ENCODE peak calls at places on chromosome 15, in eight cellular contexts. One of them, this sample, is unnamed.

GRCh38 chr15:49832421-49832980 is 211.7 kb downstream of the DTWD1 start:
- DNase-seq in HCT116: no peak
- DNase-seq in GM06990: no peak
- DNase-seq in endothelial cell of umbilical vein: no peak
- DNase-seq in suprapubic skin: no peak
- DNase-seq in keratinocyte: no peak
- DNase-seq in esophagus squamous epithelium: no peak
- DNase-seq in SK-N-SH: peak; percentile 5
- DNase-seq in this sample: peak; percentile 38

GRCh38 chr15:73851679-73852078 is 21.7 kb upstream of the TBC1D21 start:
- DNase-seq in HCT116: peak; percentile 22
- DNase-seq in GM06990: no peak
- DNase-seq in endothelial cell of umbilical vein: peak; percentile 34
- DNase-seq in suprapubic skin: no peak
- DNase-seq in keratinocyte: peak; percentile 19
- DNase-seq in esophagus squamous epithelium: no peak
- DNase-seq in SK-N-SH: no peak
- DNase-seq in this sample: peak; percentile 82

GRCh38 chr15:67927501-67928156 is 87.8 kb upstream of the RNU6-1 start:
- DNase-seq in HCT116: no peak
- DNase-seq in GM06990: no peak
- DNase-seq in endothelial cell of umbilical vein: no peak
- DNase-seq in suprapubic skin: no peak
- DNase-seq in keratinocyte: no peak
- DNase-seq in esophagus squamous epithelium: no peak
- DNase-seq in SK-N-SH: no peak
- DNase-seq in this sample: no peak

GRCh38 chr15:31847961-31848360 is 182.4 kb upstream of the CHRNA7 start:
- DNase-seq in HCT116: no peak
- DNase-seq in GM06990: no peak
- DNase-seq in endothelial cell of umbilical vein: no peak
- DNase-seq in suprapubic skin: no peak
- DNase-seq in keratinocyte: no peak
- DNase-seq in esophagus squamous epithelium: no peak
- DNase-seq in SK-N-SH: no peak
- DNase-seq in this sample: no peak

GRCh38 chr15:75307778-75308390 is 25.2 kb downstream of the GOLGA6D start:
- DNase-seq in HCT116: peak; percentile 62
- DNase-seq in GM06990: peak; percentile 15
- DNase-seq in endothelial cell of umbilical vein: peak; percentile 12
- DNase-seq in suprapubic skin: no peak
- DNase-seq in keratinocyte: peak; percentile 17
- DNase-seq in esophagus squamous epithelium: no peak
- DNase-seq in SK-N-SH: peak; percentile 69
- DNase-seq in this sample: peak; percentile 90

GRCh38 chr15:35838422-35839150 is 292.6 kb upstream of the DPH6 start:
- DNase-seq in HCT116: no peak
- DNase-seq in GM06990: no peak
- DNase-seq in endothelial cell of umbilical vein: no peak
- DNase-seq in suprapubic skin: no peak
- DNase-seq in keratinocyte: no peak
- DNase-seq in esophagus squamous epithelium: no peak
- DNase-seq in SK-N-SH: no peak
- DNase-seq in this sample: no peak

GRCh38 chr15:68425428-68426060 is 6.4 kb downstream of the ITGA11 start:
- DNase-seq in HCT116: no peak
- DNase-seq in GM06990: no peak
- DNase-seq in endothelial cell of umbilical vein: no peak
- DNase-seq in suprapubic skin: no peak
- DNase-seq in keratinocyte: no peak
- DNase-seq in esophagus squamous epithelium: no peak
- DNase-seq in SK-N-SH: no peak
- DNase-seq in this sample: no peak

GRCh38 chr15:39191871-39192281 is 389.0 kb upstream of the THBS1 start:
- DNase-seq in HCT116: no peak
- DNase-seq in GM06990: no peak
- DNase-seq in endothelial cell of umbilical vein: no peak
- DNase-seq in suprapubic skin: no peak
- DNase-seq in keratinocyte: no peak
- DNase-seq in esophagus squamous epithelium: no peak
- DNase-seq in SK-N-SH: no peak
- DNase-seq in this sample: no peak

DNA sequence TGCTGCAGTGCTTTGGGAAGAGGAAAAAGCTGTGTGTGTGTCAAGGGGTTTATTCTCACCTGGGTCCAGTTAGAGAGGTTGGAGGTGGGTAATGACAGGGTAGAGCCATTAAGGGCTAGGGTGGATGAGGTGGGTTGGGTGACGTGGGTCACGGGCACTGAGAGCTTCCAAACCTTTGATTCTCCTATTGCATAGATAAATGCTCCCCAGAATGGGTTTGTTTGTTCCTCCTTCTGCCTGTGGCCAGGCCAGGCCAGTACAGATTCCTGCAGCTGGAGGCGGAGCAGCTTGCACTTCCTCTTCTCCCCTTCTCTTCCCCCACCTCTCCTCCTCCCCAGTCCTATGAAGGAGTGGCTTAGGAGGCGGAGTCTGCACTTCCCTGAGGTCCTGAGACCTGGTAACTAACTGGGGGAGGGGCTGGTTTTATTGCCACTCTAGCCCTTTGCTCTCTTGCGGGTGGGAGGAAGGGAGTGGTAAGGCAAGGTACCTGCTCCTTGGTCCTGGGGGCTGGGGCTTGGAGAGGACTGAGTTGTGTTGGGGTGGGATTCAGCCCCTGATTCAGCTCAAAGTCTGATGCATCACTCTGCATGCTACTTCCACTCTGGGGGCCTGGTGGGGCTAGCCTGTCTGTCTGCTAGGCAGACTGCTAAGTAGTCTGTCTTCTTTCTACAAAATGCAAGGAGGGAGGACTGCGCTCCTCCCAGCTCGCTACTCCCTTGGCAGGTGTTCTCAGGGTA is 3.5 kb downstream of the SPINT1 start:
- DNase-seq in HCT116: no peak
- DNase-seq in GM06990: peak; percentile 32
- DNase-seq in endothelial cell of umbilical vein: no peak
- DNase-seq in suprapubic skin: no peak
- DNase-seq in keratinocyte: no peak
- DNase-seq in esophagus squamous epithelium: no peak
- DNase-seq in SK-N-SH: peak; percentile 51
- DNase-seq in this sample: peak; percentile 80
- H3K4me3 ChIP-seq in HCT116: peak overlapping the region; percentile 6
- H3K4me3 ChIP-seq in GM06990: no peak overlapping the region
- H3K4me3 ChIP-seq in endothelial cell of umbilical vein: no peak overlapping the region
- H3K4me3 ChIP-seq in suprapubic skin: peak overlapping the region; percentile 58
- H3K4me3 ChIP-seq in keratinocyte: peak overlapping the region; percentile 79
- H3K4me3 ChIP-seq in esophagus squamous epithelium: peak overlapping the region; percentile 59
- H3K4me3 ChIP-seq in SK-N-SH: no peak overlapping the region
- H3K4me3 ChIP-seq in this sample: no peak overlapping the region

GRCh38 chr15:90483640-90484039 is 46.1 kb upstream of the CRTC3 start:
- DNase-seq in HCT116: no peak
- DNase-seq in GM06990: no peak
- DNase-seq in endothelial cell of umbilical vein: no peak
- DNase-seq in suprapubic skin: no peak
- DNase-seq in keratinocyte: no peak
- DNase-seq in esophagus squamous epithelium: no peak
- DNase-seq in SK-N-SH: no peak
- DNase-seq in this sample: no peak

GRCh38 chr15:90483012-90483307 is 46.8 kb upstream of the CRTC3 start:
- DNase-seq in HCT116: no peak
- DNase-seq in GM06990: no peak
- DNase-seq in endothelial cell of umbilical vein: no peak
- DNase-seq in suprapubic skin: no peak
- DNase-seq in keratinocyte: no peak
- DNase-seq in esophagus squamous epithelium: no peak
- DNase-seq in SK-N-SH: no peak
- DNase-seq in this sample: no peak

GRCh38 chr15:90479656-90480055 is 50.1 kb upstream of the CRTC3 start:
- DNase-seq in HCT116: peak; percentile 10
- DNase-seq in GM06990: no peak
- DNase-seq in endothelial cell of umbilical vein: no peak
- DNase-seq in suprapubic skin: no peak
- DNase-seq in keratinocyte: peak; percentile 49
- DNase-seq in esophagus squamous epithelium: no peak
- DNase-seq in SK-N-SH: no peak
- DNase-seq in this sample: no peak

GRCh38 chr15:90481023-90481422 is 48.7 kb upstream of the CRTC3 start:
- DNase-seq in HCT116: no peak
- DNase-seq in GM06990: no peak
- DNase-seq in endothelial cell of umbilical vein: no peak
- DNase-seq in suprapubic skin: no peak
- DNase-seq in keratinocyte: no peak
- DNase-seq in esophagus squamous epithelium: no peak
- DNase-seq in SK-N-SH: no peak
- DNase-seq in this sample: no peak

DNA sequence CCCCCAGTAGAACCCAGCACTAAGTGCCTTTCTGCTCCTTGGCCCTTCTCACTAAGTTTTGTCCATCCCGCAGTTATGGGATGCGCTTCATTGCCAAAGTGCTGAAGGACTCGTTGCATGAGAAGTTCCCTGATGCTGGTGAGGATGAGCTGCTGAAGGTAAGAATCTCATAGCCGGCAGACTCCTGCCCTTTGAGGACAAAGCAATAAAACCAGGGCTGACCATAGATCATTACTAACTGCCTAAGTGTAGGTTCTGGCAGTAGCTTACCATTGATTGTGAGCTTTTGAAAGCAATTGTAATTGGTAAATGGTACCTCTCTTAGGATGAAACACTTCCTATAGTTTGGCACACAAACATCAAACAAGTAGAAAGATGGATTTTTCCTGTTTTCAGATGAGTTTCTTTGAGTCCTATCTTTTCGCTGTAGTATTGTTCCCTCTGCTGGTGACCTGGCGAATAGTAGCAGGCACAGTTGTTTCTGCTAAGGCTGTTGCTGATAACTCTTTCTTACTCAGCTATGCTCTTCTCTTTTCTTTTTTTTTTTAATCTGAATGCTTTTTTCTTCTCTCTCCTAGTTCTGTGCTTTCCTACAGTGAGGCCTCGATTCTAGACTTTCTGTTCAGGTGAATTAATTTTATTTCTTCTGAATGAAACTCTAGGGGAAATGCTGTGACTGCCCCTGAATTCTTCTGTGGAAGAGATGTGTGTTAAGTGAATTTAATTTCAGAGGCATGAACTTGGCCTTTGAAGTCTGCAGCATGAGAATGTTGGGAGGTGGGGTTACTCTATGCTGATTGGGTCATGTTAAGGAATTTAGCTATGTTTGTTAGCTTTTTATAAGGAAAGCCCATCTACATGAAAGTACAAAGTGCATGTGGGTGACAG is 47.4 kb upstream of the CRTC3 start:
- DNase-seq in HCT116: peak; percentile 34
- DNase-seq in GM06990: no peak
- DNase-seq in endothelial cell of umbilical vein: peak; percentile 78
- DNase-seq in suprapubic skin: no peak
- DNase-seq in keratinocyte: no peak
- DNase-seq in esophagus squamous epithelium: no peak
- DNase-seq in SK-N-SH: peak; percentile 54
- DNase-seq in this sample: peak; percentile 32
- H3K36me3 ChIP-seq in HCT116: peaks cover 32% of the 10 kb centered on the region
- H3K36me3 ChIP-seq in GM06990: peaks cover 15% of the 10 kb centered on the region
- H3K36me3 ChIP-seq in endothelial cell of umbilical vein: peaks cover 48% of the 10 kb centered on the region
- H3K36me3 ChIP-seq in suprapubic skin: peaks cover 89% of the 10 kb centered on the region
- H3K36me3 ChIP-seq in keratinocyte: peaks cover 33% of the 10 kb centered on the region
- H3K36me3 ChIP-seq in esophagus squamous epithelium: peaks cover 100% of the 10 kb centered on the region
- H3K36me3 ChIP-seq in SK-N-SH: peaks cover 49% of the 10 kb centered on the region
- H3K36me3 ChIP-seq in this sample: peaks cover 22% of the 10 kb centered on the region

GRCh38 chr15:96324192-96324895 is 6.2 kb upstream of the NR2F2 start:
- DNase-seq in HCT116: no peak
- DNase-seq in GM06990: no peak
- DNase-seq in endothelial cell of umbilical vein: peak; percentile 74
- DNase-seq in suprapubic skin: no peak
- DNase-seq in keratinocyte: no peak
- DNase-seq in esophagus squamous epithelium: no peak
- DNase-seq in SK-N-SH: no peak
- DNase-seq in this sample: no peak

GRCh38 chr15:96323250-96324162 is 7.0 kb upstream of the NR2F2 start:
- DNase-seq in HCT116: no peak
- DNase-seq in GM06990: no peak
- DNase-seq in endothelial cell of umbilical vein: peak; percentile 49
- DNase-seq in suprapubic skin: no peak
- DNase-seq in keratinocyte: no peak
- DNase-seq in esophagus squamous epithelium: no peak
- DNase-seq in SK-N-SH: no peak
- DNase-seq in this sample: peak; percentile 58

GRCh38 chr15:96320703-96321421 is 9.6 kb upstream of the NR2F2 start:
- DNase-seq in HCT116: no peak
- DNase-seq in GM06990: no peak
- DNase-seq in endothelial cell of umbilical vein: peak; percentile 44
- DNase-seq in suprapubic skin: no peak
- DNase-seq in keratinocyte: no peak
- DNase-seq in esophagus squamous epithelium: no peak
- DNase-seq in SK-N-SH: no peak
- DNase-seq in this sample: no peak

GRCh38 chr15:96321422-96322391 is 8.8 kb upstream of the NR2F2 start:
- DNase-seq in HCT116: no peak
- DNase-seq in GM06990: no peak
- DNase-seq in endothelial cell of umbilical vein: peak; percentile 67
- DNase-seq in suprapubic skin: no peak
- DNase-seq in keratinocyte: no peak
- DNase-seq in esophagus squamous epithelium: no peak
- DNase-seq in SK-N-SH: no peak
- DNase-seq in this sample: peak; percentile 81

DNA sequence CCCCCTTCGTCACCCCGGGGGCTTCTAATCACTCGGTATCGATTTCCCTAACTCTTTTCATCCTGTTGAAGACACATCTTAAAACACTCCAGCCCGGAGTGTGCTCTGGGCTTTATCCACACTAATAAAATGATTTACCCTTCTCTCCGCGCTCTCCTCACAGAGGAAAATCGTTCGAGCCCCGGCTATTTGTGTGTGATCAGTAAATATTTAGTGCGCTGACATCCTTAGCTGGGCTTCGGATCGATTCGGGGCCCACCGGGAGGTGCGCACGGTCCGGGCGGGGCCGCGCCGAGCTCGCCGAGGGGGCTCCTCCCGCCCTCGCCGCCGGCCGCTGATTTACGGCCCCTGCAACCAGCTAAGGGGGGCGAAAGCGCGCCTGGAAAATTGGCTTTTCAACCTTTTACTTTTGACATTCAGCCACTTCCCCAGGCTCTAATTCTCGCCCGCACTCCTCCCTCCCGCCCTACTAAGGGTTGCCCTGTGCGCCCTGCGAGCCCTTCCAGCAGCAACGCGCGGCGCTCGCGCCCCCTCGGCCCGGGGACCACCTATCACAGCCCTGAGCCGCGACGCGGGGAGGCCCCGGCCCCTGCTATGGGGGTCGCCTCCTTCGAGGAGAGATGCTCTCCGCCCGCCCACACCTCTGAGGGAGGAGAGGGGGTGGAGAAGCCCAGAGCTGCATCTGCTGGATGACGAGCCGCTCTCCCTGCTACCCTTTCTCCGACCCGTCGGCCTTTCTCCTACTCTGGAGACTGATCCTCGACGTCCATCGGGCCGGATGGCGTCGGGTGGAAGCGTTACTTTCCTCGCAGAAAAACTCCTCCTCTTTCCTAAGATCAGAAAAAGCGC is 7.9 kb upstream of the NR2F2 start:
- DNase-seq in HCT116: no peak
- DNase-seq in GM06990: no peak
- DNase-seq in endothelial cell of umbilical vein: peak; percentile 65
- DNase-seq in suprapubic skin: no peak
- DNase-seq in keratinocyte: no peak
- DNase-seq in esophagus squamous epithelium: no peak
- DNase-seq in SK-N-SH: no peak
- DNase-seq in this sample: peak; percentile 81
- H3K4me3 ChIP-seq in HCT116: no peak overlapping the region
- H3K4me3 ChIP-seq in GM06990: no peak overlapping the region
- H3K4me3 ChIP-seq in endothelial cell of umbilical vein: peak overlapping the region; percentile 89
- H3K4me3 ChIP-seq in suprapubic skin: peak overlapping the region; percentile 48
- H3K4me3 ChIP-seq in keratinocyte: peak overlapping the region; percentile 26
- H3K4me3 ChIP-seq in esophagus squamous epithelium: peak overlapping the region; percentile 53
- H3K4me3 ChIP-seq in SK-N-SH: no peak overlapping the region
- H3K4me3 ChIP-seq in this sample: peak overlapping the region; percentile 34

GRCh38 chr15:40388941-40389823 is 6.7 kb downstream of the KNSTRN start:
- DNase-seq in HCT116: no peak
- DNase-seq in GM06990: no peak
- DNase-seq in endothelial cell of umbilical vein: no peak
- DNase-seq in suprapubic skin: no peak
- DNase-seq in keratinocyte: no peak
- DNase-seq in esophagus squamous epithelium: no peak
- DNase-seq in SK-N-SH: no peak
- DNase-seq in this sample: no peak
- H3K36me3 ChIP-seq in HCT116: peaks cover 57% of the 10 kb centered on the region
- H3K36me3 ChIP-seq in GM06990: peaks cover 16% of the 10 kb centered on the region
- H3K36me3 ChIP-seq in endothelial cell of umbilical vein: peaks cover 33% of the 10 kb centered on the region
- H3K36me3 ChIP-seq in suprapubic skin: peaks cover 48% of the 10 kb centered on the region
- H3K36me3 ChIP-seq in keratinocyte: peaks cover 24% of the 10 kb centered on the region
- H3K36me3 ChIP-seq in esophagus squamous epithelium: peaks cover 69% of the 10 kb centered on the region
- H3K36me3 ChIP-seq in SK-N-SH: peaks cover 54% of the 10 kb centered on the region
- H3K36me3 ChIP-seq in this sample: peaks cover 57% of the 10 kb centered on the region

This sample was measured in H7.